ENCODE peak calls at places on chromosome 20, in seven cellular contexts. U is breast epithelium, A is retinal pigment epithelial cell, S is adrenal gland, O is esophagus squamous epithelium, Y is ascending aorta, X is AG09309. I is an unnamed sample.
A peak's percentile ranks its signal among the peaks of the same experiment; 100 is the strongest.

GRCh38 chr20:43843096-43843964 is 71.3 kb upstream of the TOX2 start:
- DNase-seq in U (no peak), A (no peak), S (no peak), O (no peak), Y (no peak), X (peak; percentile 66), I (peak; percentile 37)

GRCh38 chr20:41178904-41179432 is 41.6 kb downstream of the PLCG1 start:
- DNase-seq in U (peak; percentile 24), A (no peak), S (peak; percentile 13), O (no peak), Y (no peak), X (no peak), I (no peak)

GRCh38 chr20:50534567-50534966 is 24.4 kb downstream of the PTPN1 start:
- DNase-seq in U (no peak), A (peak; percentile 89), S (no peak), O (no peak), Y (no peak), X (peak; percentile 75), I (no peak)

GRCh38 chr20:8073024-8073832 is 53.7 kb upstream of the TMX4 start:
- DNase-seq in U (no peak), A (peak; percentile 86), S (peak; percentile 27), O (no peak), Y (no peak), X (peak; percentile 41), I (no peak)

GRCh38 chr20:51666126-51666525 is 102.1 kb downstream of the ATP9A start:
- DNase-seq in U (no peak), A (no peak), S (no peak), O (no peak), Y (no peak), X (no peak), I (no peak)

GRCh38 chr20:32922466-32922865 is 63.7 kb downstream of the EFCAB8 start:
- DNase-seq in U (no peak), A (no peak), S (no peak), O (no peak), Y (no peak), X (no peak), I (no peak)

GRCh38 chr20:25750765-25751696 is 54.4 kb upstream of the ZNF337 start:
- DNase-seq in U (no peak), A (no peak), S (peak; percentile 64), O (no peak), Y (no peak), X (no peak), I (peak; percentile 12)

GRCh38 chr20:14711681-14712080 is 374.3 kb upstream of the FLRT3 start:
- DNase-seq in U (no peak), A (peak; percentile 51), S (no peak), O (no peak), Y (no peak), X (no peak), I (no peak)

GRCh38 chr20:38863024-38863851 is 57.7 kb downstream of the PPP1R16B start:
- DNase-seq in U (no peak), A (no peak), S (no peak), O (no peak), Y (no peak), X (no peak), I (no peak)

GRCh38 chr20:50680106-50680960 is 11.0 kb downstream of the RIPOR3 start:
- DNase-seq in U (no peak), A (no peak), S (peak; percentile 55), O (no peak), Y (no peak), X (no peak), I (no peak)

GRCh38 chr20:42747765-42748411 is 441.8 kb downstream of the PTPRT start:
- DNase-seq in U (no peak), A (no peak), S (no peak), O (no peak), Y (no peak), X (no peak), I (no peak)

GRCh38 chr20:54086444-54087134 is 16.2 kb upstream of the BCAS1 start:
- DNase-seq in U (no peak), A (no peak), S (no peak), O (no peak), Y (no peak), X (peak; percentile 37), I (no peak)

GRCh38 chr20:17617868-17618672 is 48.2 kb downstream of the DSTN start:
- DNase-seq in U (peak; percentile 74), A (no peak), S (no peak), O (no peak), Y (no peak), X (no peak), I (no peak)

GRCh38 chr20:47141941-47142781 is 214.3 kb downstream of the ZMYND8 start:
- DNase-seq in U (no peak), A (no peak), S (no peak), O (no peak), Y (no peak), X (no peak), I (no peak)

GRCh38 chr20:54090230-54091119 is 20.1 kb upstream of the BCAS1 start:
- DNase-seq in U (no peak), A (no peak), S (no peak), O (no peak), Y (no peak), X (no peak), I (no peak)

GRCh38 chr20:49887251-49887827 is 28.0 kb downstream of the SPATA2 start:
- DNase-seq in U (no peak), A (no peak), S (no peak), O (no peak), Y (no peak), X (no peak), I (peak; percentile 67)

GRCh38 chr20:8183526-8183925 is 51.5 kb downstream of the PLCB1 start:
- DNase-seq in U (no peak), A (no peak), S (no peak), O (no peak), Y (no peak), X (no peak), I (no peak)

GRCh38 chr20:33622705-33623390 is 39.3 kb upstream of the C20orf144 start:
- DNase-seq in U (no peak), A (no peak), S (no peak), O (no peak), Y (no peak), X (no peak), I (no peak)

GRCh38 chr20:23419657-23419994 is 1.7 kb downstream of the NAPB start:
- DNase-seq in U (no peak), A (no peak), S (no peak), O (no peak), Y (no peak), X (no peak), I (no peak)

GRCh38 chr20:23061713-23062561 is 12.5 kb upstream of the THBD start:
- DNase-seq in U (no peak), A (no peak), S (peak; percentile 76), O (no peak), Y (no peak), X (peak; percentile 28), I (peak; percentile 6)

GRCh38 chr20:45456632-45457031 is 12.9 kb upstream of the WFDC2 start:
- DNase-seq in U (no peak), A (no peak), S (no peak), O (no peak), Y (no peak), X (no peak), I (no peak)
- TF ChIP-seq CTCF in U (no peak), A (peak; percentile 43), S (no peak), O (peak; percentile 35), Y (no peak), X (peak; percentile 2), I (peak; percentile 20)

GRCh38 chr20:5658897-5659296 is 91.3 kb upstream of the SHLD1 start:
- DNase-seq in U (no peak), A (peak; percentile 89), S (peak; percentile 89), O (no peak), Y (peak; percentile 44), X (no peak), I (no peak)
- H3K4me3 ChIP-seq in U (no peak overlapping the region), A (no peak overlapping the region), S (no peak overlapping the region), O (no peak overlapping the region), Y (no peak overlapping the region), X (no peak overlapping the region), I (no peak overlapping the region)

GRCh38 chr20:1897486-1897885 is 2.3 kb downstream of the SIRPA start:
- DNase-seq in U (no peak), A (no peak), S (no peak), O (no peak), Y (no peak), X (no peak), I (no peak)
- TF ChIP-seq CTCF in U (no peak), A (no peak), S (no peak), O (no peak), Y (no peak), X (no peak), I (no peak)

GRCh38 chr20:62770916-62771315 is 25.4 kb upstream of the MRGBP start:
- DNase-seq in U (no peak), A (no peak), S (no peak), O (no peak), Y (no peak), X (no peak), I (no peak)

GRCh38 chr20:62769346-62770071 is 26.8 kb upstream of the MRGBP start:
- DNase-seq in U (no peak), A (no peak), S (no peak), O (no peak), Y (no peak), X (no peak), I (no peak)

GRCh38 chr20:62770111-62770910 is 26.0 kb upstream of the MRGBP start:
- DNase-seq in U (no peak), A (no peak), S (no peak), O (no peak), Y (no peak), X (no peak), I (no peak)

GRCh38 chr20:62768234-62768814 is 27.9 kb upstream of the MRGBP start:
- DNase-seq in U (no peak), A (no peak), S (no peak), O (no peak), Y (no peak), X (no peak), I (no peak)

GRCh38 chr20:62768815-62769287 is 27.4 kb upstream of the MRGBP start:
- DNase-seq in U (no peak), A (peak; percentile 91), S (peak; percentile 83), O (no peak), Y (no peak), X (peak; percentile 14), I (no peak)
- H3K4me3 ChIP-seq in U (no peak overlapping the region), A (peak overlapping the region; percentile 41), S (no peak overlapping the region), O (no peak overlapping the region), Y (no peak overlapping the region), X (no peak overlapping the region), I (no peak overlapping the region)

GRCh38 chr20:48171626-48172025 is 386.3 kb upstream of the SULF2 start:
- DNase-seq in U (no peak), A (no peak), S (no peak), O (no peak), Y (no peak), X (no peak), I (no peak)
- TF ChIP-seq CTCF in U (no peak), A (no peak), S (no peak), O (no peak), Y (no peak), X (no peak), I (no peak)

GRCh38 chr20:57747889-57748456 is 38.2 kb upstream of the PMEPA1 start:
- DNase-seq in U (no peak), A (no peak), S (no peak), O (no peak), Y (no peak), X (no peak), I (no peak)
- H3K4me3 ChIP-seq in U (peak overlapping the region; percentile 30), A (no peak overlapping the region), S (no peak overlapping the region), O (peak overlapping the region; percentile 32), Y (peak overlapping the region; percentile 39), X (no peak overlapping the region), I (no peak overlapping the region)